ENCODE peak calls at places on chromosomes 4 and X, in ten cellular contexts. K is stimulated activated CD8-positive, alpha-beta memory T cell treated with anti-CD3 and anti-CD28 coated beads, Interleukin-12 subunit alpha, Interleukin-12 subunit beta, amount 100 ng/mL, for 4 hours; C is IMR-90; S is ELR; H is posterior vena cava; Z is fibroblast of lung; W is stimulated activated effector memory CD8-positive, alpha-beta T cell treated with anti-CD3 and anti-CD28 coated beads, Interleukin-12 subunit alpha, Interleukin-12 subunit beta, amount 100 ng/mL, for 72 hours; J is progenitor cell of endocrine pancreas; T is iPS-NIHi11; B is naive thymus-derived CD8-positive, alpha-beta T cell. G is an unnamed sample.

GRCh38 chr4:150244600-150244999 is 166.4 kb downstream of the DCLK2 start:
- DNase-seq in K (no peak), C (peak), S (peak), H (no peak), Z (peak), W (no peak), J (no peak), T (peak), B (no peak), G (no peak)

GRCh38 chrX:40192196-40192595 is 94.4 kb upstream of the BCOR start:
- DNase-seq in K (no peak), C (no peak), S (no peak), H (peak), Z (no peak), W (no peak), J (no peak), T (no peak), B (no peak), G (no peak)

GRCh38 chr4:177547985-177548384 is 105.7 kb upstream of the AGA start:
- DNase-seq in K (no peak), C (no peak), S (peak), H (no peak), Z (peak), W (no peak), J (no peak), T (no peak), B (no peak), G (no peak)

GRCh38 chr4:183600189-183600685 is 58.7 kb downstream of the RWDD4 start:
- DNase-seq in K (no peak), C (no peak), S (peak), H (no peak), Z (no peak), W (no peak), J (no peak), T (peak), B (peak), G (no peak)

GRCh38 chr4:33714971-33715370 is 2529.3 kb downstream of the ARAP2 start:
- DNase-seq in K (no peak), C (no peak), S (peak), H (no peak), Z (no peak), W (no peak), J (no peak), T (no peak), B (no peak), G (no peak)

GRCh38 chr4:90996813-90997212 is 869.6 kb downstream of the CCSER1 start:
- DNase-seq in K (no peak), C (no peak), S (no peak), H (no peak), Z (no peak), W (no peak), J (no peak), T (no peak), B (no peak), G (no peak)

GRCh38 chr4:161291222-161291621 is 872.6 kb downstream of the FSTL5 start:
- DNase-seq in K (no peak), C (no peak), S (no peak), H (no peak), Z (no peak), W (no peak), J (no peak), T (no peak), B (no peak), G (no peak)

GRCh38 chrX:155052738-155053498 is 18.0 kb downstream of the CMC4 start:
- DNase-seq in K (no peak), C (no peak), S (peak), H (no peak), Z (no peak), W (no peak), J (no peak), T (no peak), B (no peak), G (no peak)

GRCh38 chr4:46993075-46994006 is at the start of gene GABRA4:
- DNase-seq in K (no peak), C (no peak), S (peak), H (peak), Z (peak), W (no peak), J (peak), T (peak), B (no peak), G (no peak)

GRCh38 chrX:115649461-115650063 is 88.6 kb downstream of the PLS3 start:
- DNase-seq in K (no peak), C (no peak), S (no peak), H (no peak), Z (no peak), W (no peak), J (no peak), T (no peak), B (no peak), G (no peak)

GRCh38 chrX:123860506-123860840 is 620 bp downstream of the XIAP start:
- DNase-seq in K (no peak), C (no peak), S (peak), H (no peak), Z (no peak), W (no peak), J (no peak), T (no peak), B (peak), G (no peak)

GRCh38 chr4:833156-833555 is 7.2 kb upstream of the CPLX1 start:
- DNase-seq in K (no peak), C (no peak), S (no peak), H (no peak), Z (no peak), W (no peak), J (no peak), T (peak), B (no peak), G (no peak)

GRCh38 chrX:118976599-118977340 is 2.4 kb downstream of the LONRF3 start:
- DNase-seq in K (no peak), C (no peak), S (peak), H (peak), Z (no peak), W (peak), J (no peak), T (peak), B (no peak), G (peak)

GRCh38 chrX:29155286-29155685 is 568.0 kb downstream of the IL1RAPL1 start:
- DNase-seq in K (no peak), C (no peak), S (no peak), H (no peak), Z (no peak), W (no peak), J (no peak), T (no peak), B (no peak), G (no peak)

GRCh38 chr4:75345436-75345835 is 168.8 kb downstream of the RCHY1 start:
- DNase-seq in K (no peak), C (peak), S (no peak), H (no peak), Z (peak), W (no peak), J (no peak), T (no peak), B (no peak), G (no peak)

GRCh38 chr4:74933562-74934015 is 673 bp downstream of the PARM1 start:
- DNase-seq in K (no peak), C (no peak), S (peak), H (peak), Z (peak), W (no peak), J (no peak), T (peak), B (no peak), G (no peak)

GRCh38 chr4:472881-473574 is 25.9 kb downstream of the ZNF721 start:
- DNase-seq in K (no peak), C (peak), S (peak), H (no peak), Z (peak), W (no peak), J (no peak), T (no peak), B (no peak), G (no peak)

GRCh38 chr4:157389751-157390150 is 169.2 kb downstream of the GRIA2 start:
- DNase-seq in K (no peak), C (no peak), S (no peak), H (no peak), Z (no peak), W (no peak), J (no peak), T (no peak), B (no peak), G (no peak)

GRCh38 chrX:154602226-154602625 is 16.9 kb downstream of the CTAG1B start:
- DNase-seq in K (no peak), C (no peak), S (no peak), H (peak), Z (no peak), W (no peak), J (no peak), T (no peak), B (no peak), G (no peak)

GRCh38 chr4:47215759-47216158 is 184.4 kb downstream of the GABRB1 start:
- DNase-seq in K (no peak), C (peak), S (peak), H (no peak), Z (peak), W (no peak), J (no peak), T (no peak), B (no peak), G (no peak)

GRCh38 chr4:122577808-122578781 is 42.8 kb downstream of the IL21 start:
- DNase-seq in K (no peak), C (peak), S (peak), H (no peak), Z (peak), W (no peak), J (peak), T (peak), B (peak), G (no peak)

GRCh38 chr4:138035781-138036258 is 206.3 kb downstream of the SLC7A11 start:
- DNase-seq in K (no peak), C (peak), S (peak), H (peak), Z (peak), W (no peak), J (no peak), T (peak), B (no peak), G (peak)

GRCh38 chr4:44017422-44017739 is 431.2 kb downstream of the KCTD8 start:
- DNase-seq in K (no peak), C (no peak), S (no peak), H (no peak), Z (no peak), W (no peak), J (no peak), T (no peak), B (no peak), G (no peak)

GRCh38 chrX:70554081-70554480 is 109.4 kb downstream of the DLG3 start:
- DNase-seq in K (no peak), C (peak), S (peak), H (no peak), Z (peak), W (no peak), J (no peak), T (peak), B (no peak), G (no peak)

GRCh38 chr4:28890949-28891348 is 1829.2 kb upstream of the PCDH7 start:
- DNase-seq in K (no peak), C (no peak), S (no peak), H (no peak), Z (no peak), W (no peak), J (no peak), T (no peak), B (no peak), G (no peak)

GRCh38 chrX:314781-315595 is 3.6 kb downstream of the GTPBP6 start:
- DNase-seq in K (no peak), C (no peak), S (no peak), H (peak), Z (no peak), W (no peak), J (no peak), T (no peak), B (no peak), G (no peak)

GRCh38 chr4:128517096-128517738 is 229.6 kb upstream of the PGRMC2 start:
- DNase-seq in K (no peak), C (peak), S (peak), H (no peak), Z (peak), W (no peak), J (no peak), T (no peak), B (no peak), G (no peak)

GRCh38 chr4:30945586-30945985 is 225.4 kb downstream of the PCDH7 start:
- DNase-seq in K (no peak), C (peak), S (no peak), H (no peak), Z (peak), W (no peak), J (no peak), T (no peak), B (no peak), G (no peak)